ENCODE peak calls at places on chromosomes 4 and X, in ten cellular contexts. Z, V, X, O, U, K, E, C, D and S are unnamed samples.

GRCh38 chr4:127965062-127965802 is at the start of the genes ABHD18 and MFSD8:
- DNase-seq in Z (peak), V (peak), X (peak), O (peak), U (peak), K (peak), E (peak), C (peak), D (peak), S (peak)

GRCh38 chr4:123832173-123833026 is 435.8 kb downstream of the SPRY1 start:
- DNase-seq in Z (no peak), V (peak), X (no peak), O (peak), U (no peak), K (no peak), E (no peak), C (peak), D (peak), S (peak)

GRCh38 chr4:78787392-78788004 is 11.3 kb downstream of the BMP2K start:
- DNase-seq in Z (no peak), V (no peak), X (no peak), O (no peak), U (no peak), K (no peak), E (no peak), C (no peak), D (no peak), S (no peak)

GRCh38 chrX:153411255-153411987 is at the start of gene ZFP92:
- DNase-seq in Z (no peak), V (no peak), X (peak), O (no peak), U (no peak), K (no peak), E (no peak), C (no peak), D (no peak), S (no peak)

GRCh38 chr4:824461-825062 is 1.4 kb downstream of the CPLX1 start:
- DNase-seq in Z (no peak), V (no peak), X (no peak), O (no peak), U (no peak), K (no peak), E (no peak), C (peak), D (no peak), S (no peak)

GRCh38 chrX:110966046-110966445 is 129.9 kb upstream of the PAK3 start:
- DNase-seq in Z (no peak), V (no peak), X (no peak), O (no peak), U (no peak), K (no peak), E (no peak), C (no peak), D (no peak), S (no peak)

GRCh38 chr4:184649026-184649970 is at the start of the genes CASP3 and PRIMPOL:
- DNase-seq in Z (peak), V (peak), X (peak), O (peak), U (peak), K (peak), E (peak), C (peak), D (peak), S (peak)

GRCh38 chr4:46999584-46999983 is 6.2 kb upstream of the GABRA4 start:
- DNase-seq in Z (no peak), V (no peak), X (no peak), O (no peak), U (no peak), K (no peak), E (no peak), C (no peak), D (no peak), S (no peak)

GRCh38 chr4:6269651-6270511 is at the start of gene WFS1:
- DNase-seq in Z (peak), V (peak), X (peak), O (peak), U (peak), K (peak), E (peak), C (peak), D (peak), S (peak)

GRCh38 chr4:145177511-145177905 is 2.9 kb downstream of the OTUD4 start:
- DNase-seq in Z (no peak), V (no peak), X (no peak), O (peak), U (no peak), K (no peak), E (no peak), C (no peak), D (no peak), S (no peak)

GRCh38 chrX:3026074-3026588 is 15.1 kb upstream of the ARSF start:
- DNase-seq in Z (no peak), V (no peak), X (no peak), O (peak), U (no peak), K (no peak), E (no peak), C (no peak), D (no peak), S (no peak)

GRCh38 chr4:150149381-150149780 is 71.1 kb downstream of the DCLK2 start:
- DNase-seq in Z (no peak), V (no peak), X (no peak), O (no peak), U (no peak), K (no peak), E (no peak), C (no peak), D (peak), S (peak)

GRCh38 chr4:188399834-188400233 is 260.6 kb downstream of the TRIML1 start:
- DNase-seq in Z (no peak), V (no peak), X (no peak), O (no peak), U (no peak), K (no peak), E (no peak), C (no peak), D (no peak), S (no peak)

GRCh38 chrX:40169193-40170086 is 71.7 kb upstream of the BCOR start:
- DNase-seq in Z (peak), V (peak), X (peak), O (peak), U (peak), K (peak), E (peak), C (no peak), D (no peak), S (no peak)

GRCh38 chr4:163161536-163162205 is 5.0 kb downstream of the NAF1 start:
- DNase-seq in Z (no peak), V (no peak), X (no peak), O (peak), U (no peak), K (no peak), E (no peak), C (no peak), D (peak), S (no peak)

GRCh38 chr4:180560896-180561295 is 1682.3 kb upstream of the TENM3 start:
- DNase-seq in Z (no peak), V (no peak), X (no peak), O (peak), U (no peak), K (no peak), E (no peak), C (no peak), D (no peak), S (no peak)

GRCh38 chr4:180558427-180558826 is 1684.8 kb upstream of the TENM3 start:
- DNase-seq in Z (no peak), V (no peak), X (no peak), O (no peak), U (no peak), K (no peak), E (no peak), C (no peak), D (no peak), S (no peak)

DNA sequence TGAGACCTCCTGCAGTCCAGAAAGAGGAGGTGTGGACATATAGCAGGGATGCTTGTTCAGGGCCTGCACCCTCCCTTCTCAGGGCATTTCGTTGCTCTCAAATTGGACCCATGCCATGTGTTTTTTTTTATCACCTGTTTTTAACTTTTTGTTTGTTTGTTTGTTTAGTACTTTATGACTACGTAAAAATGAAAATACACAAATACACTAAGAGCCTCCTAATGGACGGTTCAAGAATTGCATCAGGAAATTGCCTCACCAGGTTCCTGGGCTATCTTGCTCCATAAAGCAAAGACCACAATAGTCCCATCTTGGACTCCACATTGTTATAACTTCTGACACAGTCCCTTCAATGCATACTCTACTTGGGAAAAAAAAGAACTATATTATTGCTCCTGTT is 1685.9 kb upstream of the TENM3 start:
- DNase-seq in Z (peak), V (no peak), X (peak), O (peak), U (no peak), K (peak), E (no peak), C (no peak), D (no peak), S (no peak)
- TF ChIP-seq CTCF in Z (peak), V (no peak), X (no peak), O (peak), U (peak), K (peak), E (peak), C (no peak), D (no peak), S (no peak)

GRCh38 chr4:101790521-101791188 is at the start of gene BANK1:
- DNase-seq in Z (peak), V (no peak), X (peak), O (peak), U (peak), K (peak), E (peak), C (peak), D (no peak), S (no peak)
- TF ChIP-seq CTCF in Z (peak), V (no peak), X (no peak), O (peak), U (peak), K (peak), E (peak), C (no peak), D (peak), S (no peak)

DNA sequence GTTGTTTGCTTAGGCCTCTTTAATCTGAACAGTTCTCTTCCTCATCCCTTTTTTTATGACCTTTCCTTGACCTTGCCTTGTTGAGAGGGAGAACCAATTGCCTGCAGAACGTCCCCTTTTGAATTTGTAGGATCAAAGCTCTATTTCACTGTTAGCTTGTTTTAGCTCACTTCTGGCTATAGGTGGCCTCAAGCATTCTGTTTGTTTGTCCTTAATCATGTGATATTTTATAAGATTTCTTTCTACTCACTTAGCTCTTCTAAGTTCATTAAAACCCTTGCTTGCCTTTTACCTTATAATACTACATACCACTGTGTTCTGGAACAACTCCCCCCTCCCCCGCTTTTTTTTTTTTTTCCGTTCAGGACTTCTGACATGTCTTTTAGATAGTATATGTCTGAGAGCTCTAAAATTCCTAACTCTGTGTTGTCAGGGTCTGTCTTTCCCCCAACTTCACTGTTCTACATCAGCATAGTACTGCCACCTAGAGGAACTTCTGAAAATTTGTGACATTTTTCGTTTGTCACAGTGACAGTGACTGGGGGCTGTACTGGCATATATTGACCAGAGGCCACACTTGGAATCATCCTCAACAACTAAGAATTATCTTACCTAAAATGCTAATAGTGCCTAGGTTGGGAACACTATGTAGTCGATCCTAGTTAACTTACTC is 128.5 kb downstream of the LARP7 start:
- DNase-seq in Z (peak), V (no peak), X (peak), O (peak), U (no peak), K (peak), E (no peak), C (no peak), D (no peak), S (no peak)
- TF ChIP-seq CTCF in Z (peak), V (peak), X (peak), O (peak), U (peak), K (peak), E (peak), C (no peak), D (peak), S (peak)

DNA sequence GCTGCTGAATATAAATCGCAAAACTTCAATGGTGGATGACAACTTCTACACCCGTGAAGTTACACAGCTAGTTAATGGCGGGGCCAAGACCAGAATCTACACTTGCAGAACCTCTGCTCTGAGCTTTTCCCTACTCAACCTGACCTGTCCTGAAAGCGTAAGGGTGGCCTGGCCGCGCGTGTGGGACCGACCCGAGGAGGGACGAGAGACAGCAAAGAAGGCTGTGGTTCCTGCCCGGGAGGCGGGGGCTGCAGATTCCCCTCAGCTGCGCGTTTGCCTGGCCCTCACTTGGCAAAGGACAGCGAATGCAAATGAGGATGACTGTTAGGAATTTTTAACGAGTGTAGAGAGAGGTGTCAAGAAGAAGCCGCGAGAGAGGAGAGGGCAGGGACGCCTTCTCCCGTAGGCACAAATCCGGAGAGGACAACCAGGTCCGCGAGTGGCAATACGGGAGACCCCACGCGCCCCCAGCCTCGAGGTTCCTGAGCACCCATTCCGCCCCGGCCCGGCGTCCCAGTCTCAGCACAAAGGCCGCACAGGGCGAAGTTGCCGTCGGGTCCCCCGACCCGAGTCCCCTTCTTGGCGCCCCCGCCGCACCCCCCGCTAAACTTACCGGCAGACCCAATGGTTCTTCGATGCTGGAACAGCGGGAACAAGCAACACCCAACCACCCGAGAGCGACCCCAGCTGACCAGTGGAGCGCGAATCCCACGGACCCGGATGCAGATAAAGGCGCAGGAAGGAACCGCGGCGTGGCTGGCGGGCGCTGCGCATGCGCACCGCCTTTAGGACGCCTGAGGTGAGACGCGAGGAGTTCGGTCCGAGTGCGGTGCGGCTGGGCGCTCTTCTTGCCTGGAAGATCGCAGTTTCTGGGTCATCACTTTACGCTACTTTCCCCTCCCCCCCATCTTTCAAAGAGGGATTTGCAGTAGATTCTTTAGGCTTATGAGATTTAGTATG is at the start of gene GNPDA2:
- DNase-seq in Z (peak), V (peak), X (peak), O (peak), U (peak), K (peak), E (peak), C (peak), D (peak), S (peak)
- TF ChIP-seq CTCF in Z (peak), V (no peak), X (no peak), O (peak), U (no peak), K (peak), E (no peak), C (no peak), D (peak), S (peak)

GRCh38 chrX:10329984-10330383 is 173.2 kb downstream of the CLCN4 start:
- DNase-seq in Z (no peak), V (no peak), X (no peak), O (no peak), U (no peak), K (no peak), E (no peak), C (no peak), D (no peak), S (no peak)

GRCh38 chrX:10327651-10328050 is 170.9 kb downstream of the CLCN4 start:
- DNase-seq in Z (no peak), V (no peak), X (no peak), O (peak), U (no peak), K (peak), E (no peak), C (no peak), D (no peak), S (no peak)

GRCh38 chrX:10325606-10326005 is 168.8 kb downstream of the CLCN4 start:
- DNase-seq in Z (no peak), V (no peak), X (no peak), O (no peak), U (no peak), K (no peak), E (no peak), C (no peak), D (no peak), S (peak)

GRCh38 chrX:10326578-10326977 is 169.8 kb downstream of the CLCN4 start:
- DNase-seq in Z (no peak), V (no peak), X (no peak), O (peak), U (no peak), K (peak), E (no peak), C (no peak), D (no peak), S (peak)
- TF ChIP-seq CTCF in Z (no peak), V (no peak), X (peak), O (peak), U (peak), K (peak), E (no peak), C (no peak), D (peak), S (peak)

DNA sequence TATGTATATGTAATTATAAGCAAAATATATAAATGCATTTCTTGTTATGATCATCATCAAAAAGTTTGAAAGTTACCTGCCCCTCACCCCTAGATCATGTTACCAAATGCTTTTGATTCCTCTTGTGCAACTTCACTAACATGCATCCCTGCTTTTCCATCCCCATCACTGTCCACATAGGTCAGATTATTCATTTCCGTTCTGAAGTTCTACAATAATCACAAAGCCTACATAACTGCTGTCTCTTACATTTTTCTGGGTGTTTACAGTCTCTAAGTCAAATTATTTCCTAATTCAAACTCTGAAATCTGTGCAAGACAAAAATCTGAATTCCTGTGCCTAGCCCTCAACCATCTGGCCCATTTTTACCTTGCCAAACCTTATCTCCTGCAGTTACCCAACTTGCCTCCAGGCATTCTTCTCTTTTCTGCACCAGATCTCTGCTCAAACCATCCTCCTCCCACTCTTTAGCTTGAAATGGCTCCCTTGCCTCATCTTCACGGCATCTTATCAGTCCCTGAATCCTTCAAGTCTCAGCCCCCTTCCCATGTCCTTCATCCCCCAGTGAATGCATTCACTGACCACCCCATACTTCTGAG is 42.4 kb upstream of the SLC39A8 start:
- DNase-seq in Z (no peak), V (no peak), X (no peak), O (no peak), U (no peak), K (no peak), E (no peak), C (no peak), D (no peak), S (no peak)
- TF ChIP-seq CTCF in Z (no peak), V (no peak), X (no peak), O (no peak), U (no peak), K (no peak), E (no peak), C (no peak), D (no peak), S (no peak)

GRCh38 chr4:40547446-40548132 is 82.1 kb downstream of the RBM47 start:
- DNase-seq in Z (no peak), V (no peak), X (no peak), O (peak), U (no peak), K (no peak), E (no peak), C (no peak), D (no peak), S (no peak)
- TF ChIP-seq CTCF in Z (no peak), V (no peak), X (no peak), O (no peak), U (no peak), K (no peak), E (no peak), C (no peak), D (no peak), S (no peak)

GRCh38 chrX:69162466-69162865 is 2.8 kb downstream of the PJA1 start:
- DNase-seq in Z (no peak), V (no peak), X (no peak), O (no peak), U (no peak), K (no peak), E (no peak), C (no peak), D (no peak), S (no peak)
- TF ChIP-seq CTCF in Z (no peak), V (no peak), X (no peak), O (no peak), U (no peak), K (no peak), E (no peak), C (no peak), D (no peak), S (no peak)